ENCODE peak calls at places on chromosomes 1 and 21, in seven cellular contexts. H, Y, X, K, A, C and I are unnamed samples. For H3K36me3, the result is how much of the 10 kb centered on the place peaks cover.

GRCh38 chr1:56389813-56390539 is 189.4 kb downstream of the PLPP3 start:
- DNase-seq in K (no peak), Y (no peak), A (no peak), C (no peak), H (no peak), X (no peak), I (no peak)

GRCh38 chr1:54967372-54967771 is 13.1 kb upstream of the TMEM61 start:
- DNase-seq in X (peak), A (no peak), K (no peak), Y (no peak), C (no peak), H (no peak), I (peak)

GRCh38 chr1:94240822-94241221 is 3.4 kb upstream of the ARHGAP29 start:
- DNase-seq in A (no peak), K (no peak), C (no peak), Y (no peak), H (peak), X (no peak), I (no peak)

GRCh38 chr1:119893238-119893791 is 3.0 kb downstream of the ADAM30 start:
- DNase-seq in C (no peak), H (peak), Y (no peak), X (no peak), K (no peak), A (no peak), I (no peak)

GRCh38 chr1:212976586-212976985 is 26.2 kb downstream of the VASH2 start:
- DNase-seq in A (no peak), X (no peak), H (no peak), C (no peak), Y (no peak), K (no peak), I (no peak)

GRCh38 chr1:63732666-63733065 is 41.2 kb upstream of the ROR1 start:
- DNase-seq in Y (no peak), C (no peak), K (no peak), X (no peak), A (no peak), H (no peak), I (peak)

GRCh38 chr1:113783254-113784103 is 24.2 kb upstream of the PHTF1 start:
- DNase-seq in Y (no peak), A (no peak), H (peak), C (peak), X (peak), K (no peak), I (peak)

GRCh38 chr1:26336477-26337205 is 17.3 kb downstream of the CRYBG2 start:
- DNase-seq in Y (peak), H (no peak), X (peak), K (no peak), A (peak), C (peak), I (peak)

GRCh38 chr21:41580758-41581554 is 73.0 kb upstream of the TMPRSS2 start:
- DNase-seq in H (no peak), Y (no peak), A (no peak), X (no peak), C (no peak), K (no peak), I (no peak)

GRCh38 chr1:56520202-56520601 is 59.2 kb downstream of the PLPP3 start:
- DNase-seq in C (no peak), H (no peak), K (no peak), Y (no peak), A (no peak), X (no peak), I (no peak)

GRCh38 chr1:30929135-30929889 is 20.8 kb upstream of the SDC3 start:
- DNase-seq in K (no peak), A (no peak), C (no peak), Y (no peak), X (peak), H (peak), I (peak)

GRCh38 chr1:77891200-77891599 is 2.8 kb downstream of the NEXN start:
- DNase-seq in X (no peak), C (no peak), H (no peak), A (no peak), Y (no peak), K (no peak), I (no peak)
- H3K36me3 ChIP-seq in X (under half), C (under half), H (under half), A (under half), Y (under half), K (under half), I (under half)

GRCh38 chr1:27736252-27736651 is 10.5 kb downstream of the FAM76A start:
- DNase-seq in K (no peak), H (no peak), X (no peak), A (no peak), C (no peak), Y (no peak), I (no peak)
- H3K36me3 ChIP-seq in K (under half), H (under half), X (half or more), A (under half), C (under half), Y (half or more), I (under half)

DNA sequence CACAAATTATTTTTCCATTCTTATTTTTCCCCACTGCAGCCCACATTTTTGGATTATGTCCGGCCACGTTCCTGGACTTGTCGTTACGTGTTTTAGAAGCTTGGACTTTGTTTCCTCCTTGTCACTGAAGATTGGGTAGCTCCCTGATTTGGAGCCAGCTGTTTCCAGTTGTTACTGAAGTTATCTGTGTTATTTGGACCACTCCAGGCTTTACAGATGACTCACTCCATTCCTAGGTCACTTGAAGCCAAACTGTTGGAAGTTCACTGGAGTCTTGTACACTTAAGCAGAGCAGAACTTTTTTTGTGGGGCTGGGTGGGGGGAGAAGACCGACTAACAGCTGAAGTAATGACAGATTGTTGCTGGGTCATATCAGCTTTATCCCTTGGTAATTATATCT is 12.2 kb upstream of the AXDND1 start:
- DNase-seq in X (peak), H (no peak), A (no peak), Y (no peak), K (peak), C (peak), I (peak)
- H3K36me3 ChIP-seq in X (under half), H (under half), A (under half), Y (half or more), K (under half), C (under half), I (under half)

GRCh38 chr1:198892065-198892464 is 253.2 kb downstream of the PTPRC start:
- DNase-seq in X (no peak), K (no peak), C (no peak), Y (no peak), A (no peak), H (no peak), I (peak)

GRCh38 chr1:198889732-198890131 is 250.9 kb downstream of the PTPRC start:
- DNase-seq in A (no peak), X (no peak), Y (no peak), H (no peak), K (no peak), C (no peak), I (no peak)

GRCh38 chr1:198889102-198889501 is 250.3 kb downstream of the PTPRC start:
- DNase-seq in Y (no peak), A (no peak), C (no peak), K (no peak), H (no peak), X (no peak), I (no peak)

GRCh38 chr1:198888379-198888778 is 249.5 kb downstream of the PTPRC start:
- DNase-seq in C (no peak), H (no peak), K (no peak), X (no peak), A (no peak), Y (no peak), I (no peak)

DNA sequence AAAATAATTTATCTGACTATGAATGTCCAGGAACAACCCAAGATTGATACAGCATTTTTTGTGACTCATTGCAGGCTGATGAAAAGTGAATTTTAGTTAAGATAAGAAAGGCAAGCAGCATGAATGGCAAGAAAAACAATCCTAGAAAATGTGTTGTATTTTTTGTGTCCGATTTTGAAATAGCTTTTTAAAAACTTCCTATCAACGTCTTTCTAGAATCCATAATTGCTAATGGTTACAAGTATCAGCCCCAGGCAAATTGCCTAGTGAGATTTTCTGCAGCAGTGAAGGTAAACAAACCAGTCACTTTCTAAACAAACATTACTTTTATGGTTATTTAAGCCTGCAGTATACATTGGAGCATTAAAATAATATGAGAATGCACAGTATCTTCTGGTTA is 251.7 kb downstream of the PTPRC start:
- DNase-seq in C (no peak), Y (no peak), K (no peak), H (no peak), X (no peak), A (no peak), I (no peak)
- H3K36me3 ChIP-seq in C (under half), Y (under half), K (under half), H (half or more), X (under half), A (under half), I (under half)

GRCh38 chr21:34144224-34144623 is 70.8 kb downstream of the MRPS6 start:
- DNase-seq in X (no peak), K (no peak), A (no peak), C (no peak), H (no peak), Y (no peak), I (no peak)
- H3K36me3 ChIP-seq in X (under half), K (under half), A (under half), C (under half), H (half or more), Y (under half), I (under half)

GRCh38 chr1:17669866-17670451 is 85.2 kb upstream of the ACTL8 start:
- DNase-seq in X (no peak), Y (no peak), A (no peak), C (no peak), H (no peak), K (no peak), I (no peak)
- H3K36me3 ChIP-seq in X (under half), Y (under half), A (under half), C (under half), H (under half), K (under half), I (under half)

DNA sequence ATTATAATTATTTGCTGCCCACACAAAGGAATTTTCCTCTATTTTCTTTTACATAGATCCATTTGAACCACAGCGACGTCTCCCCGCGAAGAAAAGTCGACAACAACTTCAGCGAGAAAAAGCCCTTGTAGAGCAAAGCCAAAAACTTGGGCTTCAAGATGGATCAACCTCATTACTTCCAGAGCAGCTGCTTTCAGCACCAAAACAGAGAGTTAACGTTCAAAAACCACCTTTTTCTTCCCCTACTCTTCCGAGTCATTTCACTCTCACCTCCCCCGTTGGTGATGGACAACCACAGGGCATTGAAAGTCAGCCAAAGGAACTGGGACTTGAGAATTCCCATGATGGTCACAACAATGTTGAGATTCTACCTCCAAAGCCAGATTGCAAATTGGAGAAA is 7.2 kb downstream of the GORAB start:
- DNase-seq in A (no peak), Y (no peak), K (no peak), H (no peak), X (no peak), C (no peak), I (no peak)
- H3K36me3 ChIP-seq in A (under half), Y (under half), K (under half), H (half or more), X (under half), C (under half), I (under half)

DNA sequence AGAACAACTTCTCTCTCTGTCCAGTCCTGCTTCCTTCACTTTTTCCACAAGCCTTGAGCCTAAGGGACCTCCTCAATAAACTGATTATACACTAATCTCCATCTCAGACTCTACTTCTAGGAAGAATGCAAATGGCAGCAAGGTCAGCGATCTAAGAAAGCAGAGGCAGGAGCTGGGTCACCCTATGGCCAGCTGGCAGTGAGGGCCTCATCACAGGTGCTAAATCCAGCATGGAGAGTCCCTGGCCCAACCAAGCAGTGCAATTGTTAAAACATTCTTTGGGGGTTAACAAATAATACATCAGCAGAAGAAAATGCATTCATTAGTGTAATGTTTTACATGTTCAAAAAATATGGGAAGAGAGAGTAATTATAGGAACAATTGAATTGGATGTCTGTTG is 416.0 kb downstream of the SIPA1L2 start:
- DNase-seq in C (no peak), Y (no peak), K (no peak), H (no peak), A (no peak), X (no peak), I (no peak)
- H3K36me3 ChIP-seq in C (under half), Y (under half), K (under half), H (under half), A (under half), X (under half), I (under half)